ENCODE peak calls at places on chromosome 9, in four cellular contexts. O is A549, H is IMR-90, W is K562. U is an unnamed sample.

GRCh38 chr9:20582150-20582549 is 40.1 kb downstream of the MLLT3 start:
- DNase-seq in O (no peak), H (no peak), W (no peak), U (no peak)

GRCh38 chr9:130493021-130493420 is 48.3 kb downstream of the ASS1 start:
- DNase-seq in O (no peak), H (no peak), W (no peak), U (no peak)

GRCh38 chr9:94642526-94642925 is 3.2 kb upstream of the FBP1 start:
- DNase-seq in O (no peak), H (no peak), W (no peak), U (no peak)

GRCh38 chr9:87282477-87282991 is 215.1 kb upstream of the DAPK1 start:
- DNase-seq in O (no peak), H (no peak), W (no peak), U (no peak)

GRCh38 chr9:110143969-110144545 is 63.9 kb downstream of the C9orf152 start:
- DNase-seq in O (no peak), H (no peak), W (no peak), U (no peak)

GRCh38 chr9:95189230-95190098 is 128.0 kb downstream of the FANCC start:
- DNase-seq in O (no peak), H (peak), W (no peak), U (peak)

GRCh38 chr9:78973906-78974305 is 597.9 kb upstream of the TLE4 start:
- DNase-seq in O (peak), H (peak), W (no peak), U (no peak)

GRCh38 chr9:124282442-124283231 is 24.9 kb downstream of the NEK6 start:
- DNase-seq in O (no peak), H (peak), W (peak), U (peak)

GRCh38 chr9:86494644-86495081 is 140.5 kb upstream of the TUT7 start:
- DNase-seq in O (no peak), H (peak), W (no peak), U (no peak)

GRCh38 chr9:137310190-137311052 is 8.3 kb upstream of the NRARP start:
- DNase-seq in O (no peak), H (no peak), W (no peak), U (no peak)

GRCh38 chr9:99199938-99200539 is 21.7 kb downstream of the ALG2 start:
- DNase-seq in O (no peak), H (no peak), W (no peak), U (no peak)

DNA sequence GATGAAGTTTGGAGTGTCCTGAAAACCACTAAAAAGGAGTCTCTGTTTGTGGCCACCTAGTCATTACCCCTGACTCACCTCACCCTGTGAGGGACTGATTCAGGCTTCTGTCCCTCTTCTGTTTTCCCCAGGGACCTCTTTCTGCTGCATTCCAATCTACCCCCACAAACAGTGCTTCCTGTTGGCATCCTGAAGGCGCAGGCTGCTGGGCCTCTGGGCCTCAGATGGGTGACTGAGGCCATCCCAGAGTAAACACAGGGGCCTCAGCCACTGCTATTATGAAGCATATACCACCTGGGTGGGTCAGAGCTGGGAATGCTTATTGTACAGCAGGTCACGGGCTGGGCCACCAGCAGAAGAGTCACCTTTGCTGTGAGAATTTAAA is 20.0 kb downstream of the MORN5 start:
- DNase-seq in O (no peak), H (peak), W (no peak), U (peak)
- TF ChIP-seq RAD21 in O (no peak), H (no peak), W (no peak), U (no peak)

GRCh38 chr9:127446720-127447415 is 4.3 kb downstream of the RPL12 start:
- DNase-seq in O (no peak), H (no peak), W (peak), U (no peak)

GRCh38 chr9:127445851-127446719 is 5.1 kb downstream of the RPL12 start:
- DNase-seq in O (no peak), H (no peak), W (peak), U (no peak)

GRCh38 chr9:127444283-127444920 is 6.8 kb downstream of the RPL12 start:
- DNase-seq in O (no peak), H (no peak), W (peak), U (no peak)

GRCh38 chr9:127447416-127448111 is 3.6 kb downstream of the RPL12 start:
- DNase-seq in O (no peak), H (peak), W (peak), U (no peak)

GRCh38 chr9:127444921-127445850 is 6.0 kb downstream of the RPL12 start:
- DNase-seq in O (no peak), H (peak), W (peak), U (no peak)
- TF ChIP-seq MAZ in O (no peak), H (no peak), W (no peak), U (no peak)

GRCh38 chr9:115850548-115851304 is 302.9 kb upstream of the PAPPA start:
- DNase-seq in O (no peak), H (peak), W (no peak), U (no peak)
- TF ChIP-seq RAD21 in O (no peak), H (no peak), W (no peak), U (no peak)

GRCh38 chr9:8715792-8716191 is 916.2 kb upstream of the DMAC1 start:
- DNase-seq in O (no peak), H (no peak), W (no peak), U (no peak)

GRCh38 chr9:8713149-8713856 is 913.7 kb upstream of the DMAC1 start:
- DNase-seq in O (no peak), H (no peak), W (no peak), U (no peak)

GRCh38 chr9:8719833-8720486 is 920.4 kb upstream of the DMAC1 start:
- DNase-seq in O (no peak), H (no peak), W (no peak), U (no peak)

GRCh38 chr9:8718121-8718725 is 918.6 kb upstream of the DMAC1 start:
- DNase-seq in O (no peak), H (peak), W (no peak), U (no peak)

GRCh38 chr9:8717146-8717545 is 917.6 kb upstream of the DMAC1 start:
- DNase-seq in O (no peak), H (no peak), W (no peak), U (no peak)
- TF ChIP-seq MAZ in O (no peak), H (no peak), W (no peak), U (no peak)

GRCh38 chr9:135479469-135480052 is at the start of gene PPP1R26:
- DNase-seq in O (no peak), H (no peak), W (peak), U (no peak)
- TF ChIP-seq RAD21 in O (no peak), H (no peak), W (no peak), U (no peak)

DNA sequence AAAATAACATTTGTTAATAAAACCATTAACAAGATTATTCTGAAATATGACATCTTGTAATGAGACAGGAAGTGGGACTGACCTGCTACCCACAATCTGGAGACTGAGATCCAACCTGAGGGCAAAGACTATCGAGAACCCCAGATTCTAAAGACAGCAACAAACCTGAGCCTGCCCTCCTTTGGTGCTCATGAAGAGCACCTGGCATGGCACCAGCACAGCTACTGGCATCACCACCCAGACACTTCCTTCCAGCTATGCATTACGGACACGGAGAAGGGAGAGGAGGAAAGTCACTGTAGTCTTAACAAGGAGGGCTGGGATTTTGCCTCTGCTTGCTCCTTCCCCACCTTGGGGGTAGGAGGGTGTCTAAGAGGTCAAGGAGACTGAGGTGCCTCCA is 105.5 kb downstream of the AUH start:
- DNase-seq in O (no peak), H (no peak), W (no peak), U (no peak)
- TF ChIP-seq MAZ in O (no peak), H (no peak), W (no peak), U (no peak)

U was measured in HepG2.